ENCODE peak calls at places on chromosomes 5 and 9, in five cellular contexts. O, U, X, D and F are unnamed samples.

GRCh38 chr5:125244531-125244930 is 498.1 kb upstream of the ZNF608 start:
- DNase-seq in X (no peak), D (no peak), U (no peak), O (no peak), F (no peak)

GRCh38 chr9:108445431-108446018 is 410.3 kb downstream of the ACTL7B start:
- DNase-seq in O (no peak), U (peak; percentile 12), X (no peak), D (no peak), F (no peak)

GRCh38 chr5:108801776-108802175 is 54.1 kb downstream of the FER start:
- DNase-seq in U (no peak), O (peak; percentile 93), X (no peak), D (peak; percentile 92), F (peak; percentile 74)

GRCh38 chr9:78273761-78274160 is 23.2 kb upstream of the PSAT1 start:
- DNase-seq in U (no peak), X (no peak), D (no peak), O (peak; percentile 26), F (no peak)

GRCh38 chr9:36135791-36136276 is 699 bp upstream of the GLIPR2 start:
- DNase-seq in X (no peak), U (no peak), O (no peak), D (no peak), F (no peak)

GRCh38 chr9:107750741-107751521 is 261.4 kb upstream of the KLF4 start:
- DNase-seq in U (no peak), X (no peak), D (peak; percentile 91), O (peak; percentile 98), F (peak; percentile 82)

GRCh38 chr5:145980718-145981117 is 44.3 kb downstream of the SH3RF2 start:
- DNase-seq in U (no peak), O (no peak), X (no peak), D (no peak), F (no peak)

GRCh38 chr5:52811067-52811749 is 23.5 kb downstream of the ITGA1 start:
- DNase-seq in D (peak; percentile 49), U (no peak), O (peak; percentile 90), X (no peak), F (peak; percentile 87)

GRCh38 chr5:58360794-58361193 is 99.1 kb downstream of the PLK2 start:
- DNase-seq in U (peak; percentile 11), O (no peak), X (no peak), D (no peak), F (no peak)

GRCh38 chr9:136544549-136545064 is 1.2 kb downstream of the NOTCH1 start:
- DNase-seq in O (peak; percentile 65), U (peak; percentile 71), X (peak; percentile 30), D (peak; percentile 44), F (peak; percentile 80)

GRCh38 chr9:113929634-113930092 is 53.6 kb downstream of the ZNF618 start:
- DNase-seq in X (no peak), O (peak; percentile 52), D (peak; percentile 75), U (no peak), F (no peak)

GRCh38 chr5:102792705-102793104 is 37.6 kb downstream of the PAM start:
- DNase-seq in U (no peak), D (peak; percentile 66), X (peak; percentile 10), O (peak; percentile 57), F (no peak)

GRCh38 chr5:58122993-58123392 is 336.9 kb downstream of the PLK2 start:
- DNase-seq in U (no peak), D (no peak), X (no peak), O (no peak), F (no peak)

GRCh38 chr5:32612134-32612888 is 27.0 kb downstream of the SUB1 start:
- DNase-seq in X (peak; percentile 31), U (no peak), O (peak; percentile 21), D (no peak), F (peak; percentile 14)

GRCh38 chr9:34430843-34431437 is 27.4 kb downstream of the FAM219A start:
- DNase-seq in O (peak; percentile 81), D (peak; percentile 65), X (peak; percentile 26), U (peak; percentile 92), F (peak; percentile 75)

GRCh38 chr9:87716141-87716540 is 9.8 kb upstream of the CTSL start:
- DNase-seq in O (no peak), X (no peak), U (no peak), D (peak; percentile 60), F (no peak)

GRCh38 chr5:63011158-63011557 is 432.5 kb downstream of the LRRC70 start:
- DNase-seq in U (no peak), X (no peak), D (no peak), O (no peak), F (no peak)

GRCh38 chr9:136645903-136646754 is 16.6 kb upstream of the EGFL7 start:
- DNase-seq in U (peak; percentile 74), O (no peak), D (no peak), X (no peak), F (no peak)

GRCh38 chr5:77133061-77133758 is 46.1 kb upstream of the ZBED3 start:
- DNase-seq in X (no peak), O (peak; percentile 99), U (no peak), D (peak; percentile 97), F (peak; percentile 56)

GRCh38 chr5:75335952-75336624 is 932 bp upstream of the HMGCR start:
- DNase-seq in U (no peak), X (peak; percentile 42), D (peak; percentile 69), O (peak; percentile 92), F (peak; percentile 82)

GRCh38 chr9:71675129-71675856 is 93.0 kb downstream of the CEMIP2 start:
- DNase-seq in U (no peak), X (no peak), O (no peak), D (no peak), F (peak; percentile 60)

GRCh38 chr5:54616031-54616430 is 98.5 kb downstream of the SNX18 start:
- DNase-seq in O (peak; percentile 84), U (no peak), X (no peak), D (no peak), F (no peak)

GRCh38 chr5:109905906-109906305 is 216.2 kb downstream of the MAN2A1 start:
- DNase-seq in X (no peak), O (no peak), U (peak; percentile 9), D (peak; percentile 59), F (no peak)

GRCh38 chr5:139133237-139133636 is 64.9 kb downstream of the SIL1 start:
- DNase-seq in D (no peak), U (no peak), O (no peak), X (no peak), F (no peak)

GRCh38 chr9:2198956-2199635 is 183.9 kb downstream of the SMARCA2 start:
- DNase-seq in D (no peak), O (no peak), X (no peak), U (no peak), F (no peak)

GRCh38 chr5:43000914-43001313 is 39.2 kb downstream of the ANXA2R start:
- DNase-seq in O (no peak), X (no peak), D (no peak), U (no peak), F (peak; percentile 79)
- TF ChIP-seq EZH2 in O (no peak), X (no peak), D (no peak), U (peak; percentile 25), F (no peak)

GRCh38 chr5:81167544-81167943 is 65.6 kb upstream of the CKMT2 start:
- DNase-seq in O (no peak), X (no peak), U (no peak), D (no peak), F (no peak)
- H3K27ac ChIP-seq in O (no peak overlapping the region), X (no peak overlapping the region), U (no peak overlapping the region), D (no peak overlapping the region), F (no peak overlapping the region)

DNA sequence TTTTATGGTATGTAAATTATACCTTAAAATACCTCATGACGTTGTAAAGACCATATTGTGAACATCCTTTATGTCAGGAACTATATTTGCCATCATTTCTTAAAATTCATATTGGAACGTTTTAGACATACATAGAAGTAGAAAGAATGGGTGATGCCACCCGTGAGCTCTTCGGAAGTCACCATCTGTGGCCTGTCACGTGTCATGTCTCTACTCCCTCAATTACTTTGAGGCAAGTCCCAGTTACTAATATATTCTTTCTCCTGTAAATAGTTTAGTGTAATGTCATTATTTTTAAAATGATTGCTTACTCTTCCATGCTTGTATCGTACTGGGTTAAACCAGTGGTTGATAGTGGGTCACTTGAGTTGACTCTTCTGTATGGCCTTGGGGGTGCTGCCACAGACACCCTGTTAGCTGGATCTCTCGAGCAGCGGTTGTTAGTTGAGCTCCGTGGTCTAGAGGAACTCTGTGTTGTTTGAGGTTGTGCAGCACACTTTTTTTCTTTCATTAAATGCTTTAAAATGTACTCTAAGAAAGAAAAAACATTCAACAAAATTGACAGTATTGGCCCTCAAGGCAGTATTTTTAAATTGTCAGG is 66.2 kb downstream of the TRIO start:
- DNase-seq in O (no peak), D (no peak), U (no peak), X (no peak), F (no peak)
- H3F3A ChIP-seq in O (peaks cover 88% of the 10 kb centered on the region), D (peaks cover 3% of the 10 kb centered on the region), U (no peaks in the 10 kb centered on the region), X (peaks cover 33% of the 10 kb centered on the region), F (peaks cover 32% of the 10 kb centered on the region)

GRCh38 chr9:77015291-77016048 is 4.0 kb upstream of the FOXB2 start:
- DNase-seq in X (no peak), U (peak; percentile 35), D (no peak), O (no peak), F (no peak)
- TF ChIP-seq EZH2 in X (no peak), U (peak; percentile 27), D (no peak), O (peak; percentile 60), F (no peak)

DNA sequence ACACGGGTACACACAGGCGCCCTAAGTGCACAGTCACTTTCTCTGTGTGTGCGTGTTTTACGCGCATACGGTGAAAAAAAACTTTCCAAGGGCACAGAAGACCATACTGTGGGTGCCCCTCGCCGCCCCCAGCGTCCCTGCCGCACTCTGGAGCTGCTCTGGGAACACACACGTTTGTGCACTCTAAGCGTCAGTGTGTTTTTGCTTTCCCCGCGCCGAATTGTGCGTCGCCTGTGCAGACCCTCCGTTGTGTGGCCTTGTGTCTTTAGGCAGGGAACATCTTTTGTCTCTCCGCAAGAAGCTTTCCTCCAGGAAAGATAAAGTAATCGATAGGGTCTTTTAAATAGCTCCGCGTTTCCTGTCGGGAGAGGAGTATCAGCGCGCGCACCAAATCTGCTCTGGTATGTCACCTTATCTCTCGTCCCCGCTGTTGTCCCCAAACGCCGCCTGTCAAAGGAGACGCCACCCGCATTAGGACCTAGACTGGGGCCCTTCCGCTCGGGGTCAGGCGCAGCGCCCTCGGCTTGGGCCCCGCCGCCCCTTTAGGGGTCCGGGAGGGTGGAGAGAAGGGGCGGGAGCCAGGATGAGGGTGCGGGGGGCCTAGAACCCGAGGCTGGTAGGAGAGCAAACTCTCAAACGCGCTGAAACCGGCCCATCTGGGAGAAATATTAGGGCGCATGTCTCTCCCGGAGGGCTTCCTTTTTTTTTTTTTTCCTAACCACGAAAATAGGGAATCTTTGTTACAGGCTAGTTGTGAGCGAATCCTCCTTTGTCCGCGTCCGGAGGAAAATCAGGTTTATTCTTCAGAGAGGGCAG is 10.5 kb upstream of the NKX2-5 start:
- DNase-seq in D (no peak), U (peak; percentile 93), X (no peak), O (no peak), F (no peak)
- H3K27ac ChIP-seq in D (no peak overlapping the region), U (no peak overlapping the region), X (no peak overlapping the region), O (no peak overlapping the region), F (no peak overlapping the region)